ENCODE peak calls at places on chromosomes 13 and 19, in five cellular contexts. D, W, J, B and Y are unnamed samples.

GRCh38 chr19:38913958-38914357 is 2.0 kb upstream of the CCER2 start:
- DNase-seq in W (no peak), J (no peak), B (no peak), D (no peak), Y (no peak)

GRCh38 chr13:51298812-51299211 is 40.7 kb upstream of the SERPINE3 start:
- DNase-seq in W (no peak), J (no peak), B (no peak), D (no peak), Y (no peak)

GRCh38 chr13:27432612-27433210 is 8.3 kb downstream of the GTF3A start:
- DNase-seq in B (no peak), D (no peak), W (no peak), J (no peak), Y (no peak)

GRCh38 chr19:10430505-10431253 is 10.3 kb downstream of the PDE4A start:
- DNase-seq in J (peak; percentile 40), D (no peak), B (no peak), W (no peak), Y (peak; percentile 60)

GRCh38 chr19:46015080-46015960 is 7.5 kb downstream of the PGLYRP1 start:
- DNase-seq in J (peak; percentile 32), B (peak; percentile 24), W (peak; percentile 51), D (no peak), Y (peak; percentile 86)

GRCh38 chr13:113110048-113110851 is 4.7 kb downstream of the F7 start:
- DNase-seq in W (no peak), B (no peak), J (no peak), D (no peak), Y (no peak)

GRCh38 chr13:46622918-46623256 is 69.9 kb downstream of the LRCH1 start:
- DNase-seq in B (no peak), J (peak; percentile 63), D (no peak), W (no peak), Y (no peak)

GRCh38 chr19:30053558-30053957 is 111.5 kb downstream of the URI1 start:
- DNase-seq in D (no peak), B (no peak), W (no peak), J (no peak), Y (no peak)

GRCh38 chr13:51364404-51365008 is 25.0 kb downstream of the SERPINE3 start:
- DNase-seq in W (no peak), D (no peak), J (no peak), B (no peak), Y (no peak)

GRCh38 chr19:49403404-49404187 is 15.5 kb downstream of the KASH5 start:
- DNase-seq in B (no peak), D (no peak), W (no peak), J (no peak), Y (no peak)

GRCh38 chr13:113816925-113817859 is 46.7 kb downstream of the GAS6 start:
- DNase-seq in D (peak; percentile 44), J (peak; percentile 87), B (peak; percentile 63), W (peak; percentile 81), Y (peak; percentile 83)

GRCh38 chr19:49818691-49819331 is 722 bp downstream of the MED25 start:
- DNase-seq in B (no peak), W (no peak), D (no peak), J (no peak), Y (no peak)